ENCODE peak calls at places on chromosomes 2 and 18, in four cellular contexts. One of them, this sample, is unnamed.

GRCh38 chr18:79937103-79937860 is 14.2 kb downstream of the SLC66A2 start:
- DNase-seq in activated naive CD4-positive, alpha-beta T cell treated with anti-CD3 and anti-CD28 coated beads, Interleukin-2, amount 10 ng/mL, durations not matched to agents 7 days and 5 days: no peak
- DNase-seq in GM04504: no peak
- DNase-seq in lower leg skin: no peak
- DNase-seq in this sample: no peak

GRCh38 chr18:62935994-62936393 is 220.7 kb downstream of the PHLPP1 start:
- DNase-seq in activated naive CD4-positive, alpha-beta T cell treated with anti-CD3 and anti-CD28 coated beads, Interleukin-2, amount 10 ng/mL, durations not matched to agents 7 days and 5 days: no peak
- DNase-seq in GM04504: no peak
- DNase-seq in lower leg skin: no peak
- DNase-seq in this sample: no peak

GRCh38 chr2:229133155-229133772 is 137.8 kb downstream of the PID1 start:
- DNase-seq in activated naive CD4-positive, alpha-beta T cell treated with anti-CD3 and anti-CD28 coated beads, Interleukin-2, amount 10 ng/mL, durations not matched to agents 7 days and 5 days: no peak
- DNase-seq in GM04504: peak; percentile 20
- DNase-seq in lower leg skin: no peak
- DNase-seq in this sample: no peak

GRCh38 chr18:4639628-4640310 is 184.7 kb upstream of the DLGAP1 start:
- DNase-seq in activated naive CD4-positive, alpha-beta T cell treated with anti-CD3 and anti-CD28 coated beads, Interleukin-2, amount 10 ng/mL, durations not matched to agents 7 days and 5 days: no peak
- DNase-seq in GM04504: no peak
- DNase-seq in lower leg skin: no peak
- DNase-seq in this sample: no peak

GRCh38 chr18:44507729-44508325 is 172.9 kb upstream of the SETBP1 start:
- DNase-seq in activated naive CD4-positive, alpha-beta T cell treated with anti-CD3 and anti-CD28 coated beads, Interleukin-2, amount 10 ng/mL, durations not matched to agents 7 days and 5 days: no peak
- DNase-seq in GM04504: no peak
- DNase-seq in lower leg skin: no peak
- DNase-seq in this sample: no peak

GRCh38 chr2:21181957-21182356 is 58.2 kb downstream of the TDRD15 start:
- DNase-seq in activated naive CD4-positive, alpha-beta T cell treated with anti-CD3 and anti-CD28 coated beads, Interleukin-2, amount 10 ng/mL, durations not matched to agents 7 days and 5 days: no peak
- DNase-seq in GM04504: no peak
- DNase-seq in lower leg skin: no peak
- DNase-seq in this sample: no peak

GRCh38 chr2:177314194-177314593 is 49.7 kb upstream of the NFE2L2 start:
- DNase-seq in activated naive CD4-positive, alpha-beta T cell treated with anti-CD3 and anti-CD28 coated beads, Interleukin-2, amount 10 ng/mL, durations not matched to agents 7 days and 5 days: no peak
- DNase-seq in GM04504: peak; percentile 25
- DNase-seq in lower leg skin: no peak
- DNase-seq in this sample: peak; percentile 88

GRCh38 chr18:32048507-32049091 is 30.0 kb downstream of the RNF125 start:
- DNase-seq in activated naive CD4-positive, alpha-beta T cell treated with anti-CD3 and anti-CD28 coated beads, Interleukin-2, amount 10 ng/mL, durations not matched to agents 7 days and 5 days: no peak
- DNase-seq in GM04504: peak; percentile 20
- DNase-seq in lower leg skin: peak; percentile 61
- DNase-seq in this sample: peak; percentile 63

GRCh38 chr2:196170202-196170680 is 1.1 kb downstream of the STK17B start:
- DNase-seq in activated naive CD4-positive, alpha-beta T cell treated with anti-CD3 and anti-CD28 coated beads, Interleukin-2, amount 10 ng/mL, durations not matched to agents 7 days and 5 days: peak; percentile 77
- DNase-seq in GM04504: no peak
- DNase-seq in lower leg skin: peak; percentile 56
- DNase-seq in this sample: no peak

GRCh38 chr2:169107645-169108044 is 38.3 kb downstream of the DHRS9 start:
- DNase-seq in activated naive CD4-positive, alpha-beta T cell treated with anti-CD3 and anti-CD28 coated beads, Interleukin-2, amount 10 ng/mL, durations not matched to agents 7 days and 5 days: peak; percentile 51
- DNase-seq in GM04504: no peak
- DNase-seq in lower leg skin: no peak
- DNase-seq in this sample: no peak

GRCh38 chr2:232523682-232524597 is 2.0 kb upstream of the CHRND start:
- DNase-seq in activated naive CD4-positive, alpha-beta T cell treated with anti-CD3 and anti-CD28 coated beads, Interleukin-2, amount 10 ng/mL, durations not matched to agents 7 days and 5 days: peak; percentile 50
- DNase-seq in GM04504: no peak
- DNase-seq in lower leg skin: no peak
- DNase-seq in this sample: no peak

GRCh38 chr18:62596145-62597005 is 73.5 kb downstream of the ZCCHC2 start:
- DNase-seq in activated naive CD4-positive, alpha-beta T cell treated with anti-CD3 and anti-CD28 coated beads, Interleukin-2, amount 10 ng/mL, durations not matched to agents 7 days and 5 days: no peak
- DNase-seq in GM04504: no peak
- DNase-seq in lower leg skin: no peak
- DNase-seq in this sample: no peak

GRCh38 chr2:163348843-163349395 is 386.9 kb downstream of the FIGN start:
- DNase-seq in activated naive CD4-positive, alpha-beta T cell treated with anti-CD3 and anti-CD28 coated beads, Interleukin-2, amount 10 ng/mL, durations not matched to agents 7 days and 5 days: no peak
- DNase-seq in GM04504: no peak
- DNase-seq in lower leg skin: no peak
- DNase-seq in this sample: peak; percentile 39

GRCh38 chr18:8948471-8949149 is 153.9 kb upstream of the NDUFV2 start:
- DNase-seq in activated naive CD4-positive, alpha-beta T cell treated with anti-CD3 and anti-CD28 coated beads, Interleukin-2, amount 10 ng/mL, durations not matched to agents 7 days and 5 days: no peak
- DNase-seq in GM04504: peak; percentile 91
- DNase-seq in lower leg skin: no peak
- DNase-seq in this sample: peak; percentile 70

GRCh38 chr2:127420039-127420864 is 2.0 kb downstream of the PROC start:
- DNase-seq in activated naive CD4-positive, alpha-beta T cell treated with anti-CD3 and anti-CD28 coated beads, Interleukin-2, amount 10 ng/mL, durations not matched to agents 7 days and 5 days: no peak
- DNase-seq in GM04504: no peak
- DNase-seq in lower leg skin: no peak
- DNase-seq in this sample: no peak

GRCh38 chr2:42001696-42002331 is 46.0 kb upstream of the PKDCC start:
- DNase-seq in activated naive CD4-positive, alpha-beta T cell treated with anti-CD3 and anti-CD28 coated beads, Interleukin-2, amount 10 ng/mL, durations not matched to agents 7 days and 5 days: no peak
- DNase-seq in GM04504: no peak
- DNase-seq in lower leg skin: no peak
- DNase-seq in this sample: no peak

GRCh38 chr18:9506046-9506792 is 30.9 kb downstream of the RALBP1 start:
- DNase-seq in activated naive CD4-positive, alpha-beta T cell treated with anti-CD3 and anti-CD28 coated beads, Interleukin-2, amount 10 ng/mL, durations not matched to agents 7 days and 5 days: no peak
- DNase-seq in GM04504: no peak
- DNase-seq in lower leg skin: no peak
- DNase-seq in this sample: no peak

GRCh38 chr2:215900865-215901264 is 112.5 kb downstream of the MREG start:
- DNase-seq in activated naive CD4-positive, alpha-beta T cell treated with anti-CD3 and anti-CD28 coated beads, Interleukin-2, amount 10 ng/mL, durations not matched to agents 7 days and 5 days: no peak
- DNase-seq in GM04504: no peak
- DNase-seq in lower leg skin: no peak
- DNase-seq in this sample: no peak

GRCh38 chr2:14907014-14907612 is 274.6 kb downstream of the LRATD1 start:
- DNase-seq in activated naive CD4-positive, alpha-beta T cell treated with anti-CD3 and anti-CD28 coated beads, Interleukin-2, amount 10 ng/mL, durations not matched to agents 7 days and 5 days: no peak
- DNase-seq in GM04504: no peak
- DNase-seq in lower leg skin: no peak
- DNase-seq in this sample: no peak